ENCODE peak calls at places on chromosomes 3 and 15, in seven cellular contexts. One of them, this sample, is unnamed.

GRCh38 chr3:112010631-112011030 is 11.9 kb downstream of the TAGLN3 start:
- DNase-seq in PC-3: no peak
- DNase-seq in fibroblast of lung: peak; percentile 41
- DNase-seq in cardiac fibroblast: peak; percentile 26
- DNase-seq in thoracic aorta: no peak
- DNase-seq in fibroblast of the aortic adventitia: peak; percentile 35
- DNase-seq in nephron progenitor cell: no peak
- DNase-seq in this sample: no peak

GRCh38 chr15:93865610-93866009 is 365.8 kb upstream of the MCTP2 start:
- DNase-seq in PC-3: no peak
- DNase-seq in fibroblast of lung: no peak
- DNase-seq in cardiac fibroblast: no peak
- DNase-seq in thoracic aorta: no peak
- DNase-seq in fibroblast of the aortic adventitia: no peak
- DNase-seq in nephron progenitor cell: no peak
- DNase-seq in this sample: no peak

GRCh38 chr3:140316461-140316860 is 361.4 kb upstream of the TRIM42 start:
- DNase-seq in PC-3: no peak
- DNase-seq in fibroblast of lung: no peak
- DNase-seq in cardiac fibroblast: no peak
- DNase-seq in thoracic aorta: no peak
- DNase-seq in fibroblast of the aortic adventitia: no peak
- DNase-seq in nephron progenitor cell: no peak
- DNase-seq in this sample: no peak

GRCh38 chr3:135226057-135226456 is 431.0 kb downstream of the EPHB1 start:
- DNase-seq in PC-3: no peak
- DNase-seq in fibroblast of lung: no peak
- DNase-seq in cardiac fibroblast: no peak
- DNase-seq in thoracic aorta: no peak
- DNase-seq in fibroblast of the aortic adventitia: no peak
- DNase-seq in nephron progenitor cell: no peak
- DNase-seq in this sample: no peak

GRCh38 chr3:13749063-13749764 is 130.7 kb downstream of the WNT7A start:
- DNase-seq in PC-3: no peak
- DNase-seq in fibroblast of lung: no peak
- DNase-seq in cardiac fibroblast: no peak
- DNase-seq in thoracic aorta: no peak
- DNase-seq in fibroblast of the aortic adventitia: no peak
- DNase-seq in nephron progenitor cell: no peak
- DNase-seq in this sample: no peak

GRCh38 chr3:28575748-28576589 is 227.3 kb upstream of the AZI2 start:
- DNase-seq in PC-3: no peak
- DNase-seq in fibroblast of lung: no peak
- DNase-seq in cardiac fibroblast: peak; percentile 6
- DNase-seq in thoracic aorta: no peak
- DNase-seq in fibroblast of the aortic adventitia: no peak
- DNase-seq in nephron progenitor cell: peak; percentile 66
- DNase-seq in this sample: peak; percentile 7

GRCh38 chr3:32451049-32451659 is 51.5 kb downstream of the CMTM6 start:
- DNase-seq in PC-3: no peak
- DNase-seq in fibroblast of lung: no peak
- DNase-seq in cardiac fibroblast: no peak
- DNase-seq in thoracic aorta: no peak
- DNase-seq in fibroblast of the aortic adventitia: no peak
- DNase-seq in nephron progenitor cell: no peak
- DNase-seq in this sample: no peak

GRCh38 chr15:64096486-64097431 is 977 bp downstream of the SNX1 start:
- DNase-seq in PC-3: peak; percentile 36
- DNase-seq in fibroblast of lung: no peak
- DNase-seq in cardiac fibroblast: peak; percentile 49
- DNase-seq in thoracic aorta: no peak
- DNase-seq in fibroblast of the aortic adventitia: peak; percentile 47
- DNase-seq in nephron progenitor cell: no peak
- DNase-seq in this sample: peak; percentile 37

GRCh38 chr15:82900511-82900910 is 52.0 kb downstream of the HOMER2 start:
- DNase-seq in PC-3: no peak
- DNase-seq in fibroblast of lung: no peak
- DNase-seq in cardiac fibroblast: no peak
- DNase-seq in thoracic aorta: no peak
- DNase-seq in fibroblast of the aortic adventitia: no peak
- DNase-seq in nephron progenitor cell: no peak
- DNase-seq in this sample: peak; percentile 8

GRCh38 chr15:39579487-39580116 is 1.3 kb upstream of the THBS1 start:
- DNase-seq in PC-3: peak; percentile 89
- DNase-seq in fibroblast of lung: peak; percentile 95
- DNase-seq in cardiac fibroblast: peak; percentile 92
- DNase-seq in thoracic aorta: no peak
- DNase-seq in fibroblast of the aortic adventitia: peak; percentile 87
- DNase-seq in nephron progenitor cell: peak; percentile 63
- DNase-seq in this sample: peak; percentile 90

GRCh38 chr3:158058775-158059174 is 47.4 kb downstream of the SHOX2 start:
- DNase-seq in PC-3: no peak
- DNase-seq in fibroblast of lung: no peak
- DNase-seq in cardiac fibroblast: no peak
- DNase-seq in thoracic aorta: no peak
- DNase-seq in fibroblast of the aortic adventitia: no peak
- DNase-seq in nephron progenitor cell: peak; percentile 4
- DNase-seq in this sample: no peak

GRCh38 chr3:127677541-127678314 is 5.0 kb downstream of the ABTB1 start:
- DNase-seq in PC-3: no peak
- DNase-seq in fibroblast of lung: no peak
- DNase-seq in cardiac fibroblast: no peak
- DNase-seq in thoracic aorta: no peak
- DNase-seq in fibroblast of the aortic adventitia: no peak
- DNase-seq in nephron progenitor cell: no peak
- DNase-seq in this sample: no peak

GRCh38 chr15:86398986-86399677 is 319.5 kb downstream of the AGBL1 start:
- DNase-seq in PC-3: no peak
- DNase-seq in fibroblast of lung: no peak
- DNase-seq in cardiac fibroblast: no peak
- DNase-seq in thoracic aorta: no peak
- DNase-seq in fibroblast of the aortic adventitia: no peak
- DNase-seq in nephron progenitor cell: no peak
- DNase-seq in this sample: no peak

GRCh38 chr15:41607033-41607432 is 48.0 kb downstream of the TYRO3 start:
- DNase-seq in PC-3: peak; percentile 64
- DNase-seq in fibroblast of lung: peak; percentile 94
- DNase-seq in cardiac fibroblast: peak; percentile 92
- DNase-seq in thoracic aorta: no peak
- DNase-seq in fibroblast of the aortic adventitia: peak; percentile 96
- DNase-seq in nephron progenitor cell: no peak
- DNase-seq in this sample: peak; percentile 52

DNA sequence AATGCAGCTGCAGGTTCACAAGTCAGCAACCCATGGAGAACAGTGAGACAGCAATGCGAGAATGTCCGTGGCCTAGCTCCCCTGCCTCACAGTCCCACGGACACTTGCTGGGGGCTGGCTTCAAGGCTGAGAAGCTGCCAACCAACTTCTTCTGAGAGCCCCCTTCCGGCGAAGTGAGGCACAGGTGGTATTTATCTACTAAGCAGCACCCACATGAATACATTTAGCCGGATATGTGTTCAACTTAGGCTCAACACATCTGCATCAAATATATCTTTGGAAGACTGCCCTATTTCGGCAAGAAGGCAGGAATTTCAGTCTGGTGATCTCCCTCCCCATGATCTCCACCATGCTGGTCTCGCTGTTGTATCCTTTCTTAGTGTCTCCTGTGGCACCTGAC is 341.0 kb upstream of the NR2E3 start:
- DNase-seq in PC-3: no peak
- DNase-seq in fibroblast of lung: no peak
- DNase-seq in cardiac fibroblast: no peak
- DNase-seq in thoracic aorta: no peak
- DNase-seq in fibroblast of the aortic adventitia: peak; percentile 52
- DNase-seq in nephron progenitor cell: no peak
- DNase-seq in this sample: no peak
- TF ChIP-seq CTCF in PC-3: no peak
- TF ChIP-seq CTCF in fibroblast of lung: peak; percentile 16
- TF ChIP-seq CTCF in cardiac fibroblast: no peak
- TF ChIP-seq CTCF in thoracic aorta: no peak
- TF ChIP-seq CTCF in fibroblast of the aortic adventitia: no peak
- TF ChIP-seq CTCF in nephron progenitor cell: no peak
- TF ChIP-seq CTCF in this sample: no peak

DNA sequence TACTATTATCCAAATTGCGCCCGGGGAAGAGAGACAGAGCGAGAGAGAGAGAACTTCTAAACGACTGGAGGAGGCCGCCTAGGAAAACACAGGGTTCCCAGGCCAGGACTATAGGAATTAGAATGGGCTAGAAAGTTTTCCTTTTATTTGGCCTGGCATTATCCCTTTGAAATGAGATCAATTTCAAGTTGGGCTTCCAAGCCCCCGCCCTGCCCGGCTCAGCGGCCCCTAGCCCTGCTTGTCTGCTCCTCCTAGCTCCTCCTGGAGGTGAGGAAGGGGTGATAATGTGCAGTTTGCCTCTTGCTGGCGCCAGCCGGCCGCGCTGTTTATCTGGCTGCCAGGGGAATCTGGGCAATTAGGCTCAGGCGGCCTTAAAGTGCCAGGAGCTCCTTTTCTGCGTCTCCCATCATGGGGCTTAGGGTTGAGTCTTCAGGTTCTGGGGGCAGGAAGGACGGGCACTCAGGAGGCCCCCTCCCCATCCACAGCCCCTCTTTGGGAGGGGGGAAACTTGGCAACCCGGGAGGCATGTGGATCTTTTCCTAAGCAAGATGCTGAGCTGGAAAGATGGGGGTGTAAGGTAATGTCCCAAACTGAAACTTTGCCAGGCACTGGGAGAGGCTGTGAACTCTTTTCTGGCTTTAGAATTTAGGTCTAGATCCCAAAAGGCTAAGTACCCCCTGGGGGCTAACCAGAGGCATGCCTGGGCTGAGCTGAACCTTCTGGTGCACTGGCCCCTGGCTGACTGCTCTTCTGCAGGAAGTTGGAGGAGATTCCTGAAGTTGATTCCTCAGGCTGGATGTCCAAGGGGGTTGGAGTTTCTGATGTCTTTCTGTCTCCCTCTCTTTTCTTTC is 5.5 kb downstream of the SMAD6 start:
- DNase-seq in PC-3: no peak
- DNase-seq in fibroblast of lung: peak; percentile 61
- DNase-seq in cardiac fibroblast: no peak
- DNase-seq in thoracic aorta: no peak
- DNase-seq in fibroblast of the aortic adventitia: peak; percentile 81
- DNase-seq in nephron progenitor cell: peak; percentile 79
- DNase-seq in this sample: no peak
- TF ChIP-seq CTCF in PC-3: no peak
- TF ChIP-seq CTCF in fibroblast of lung: no peak
- TF ChIP-seq CTCF in cardiac fibroblast: no peak
- TF ChIP-seq CTCF in thoracic aorta: no peak
- TF ChIP-seq CTCF in fibroblast of the aortic adventitia: peak; percentile 43
- TF ChIP-seq CTCF in nephron progenitor cell: peak; percentile 18
- TF ChIP-seq CTCF in this sample: no peak

GRCh38 chr3:188031106-188031505 is 122.9 kb upstream of the LPP start:
- DNase-seq in PC-3: peak; percentile 29
- DNase-seq in fibroblast of lung: no peak
- DNase-seq in cardiac fibroblast: no peak
- DNase-seq in thoracic aorta: no peak
- DNase-seq in fibroblast of the aortic adventitia: no peak
- DNase-seq in nephron progenitor cell: no peak
- DNase-seq in this sample: no peak
- TF ChIP-seq CTCF in PC-3: no peak
- TF ChIP-seq CTCF in fibroblast of lung: no peak
- TF ChIP-seq CTCF in cardiac fibroblast: no peak
- TF ChIP-seq CTCF in thoracic aorta: no peak
- TF ChIP-seq CTCF in fibroblast of the aortic adventitia: no peak
- TF ChIP-seq CTCF in nephron progenitor cell: no peak
- TF ChIP-seq CTCF in this sample: no peak

DNA sequence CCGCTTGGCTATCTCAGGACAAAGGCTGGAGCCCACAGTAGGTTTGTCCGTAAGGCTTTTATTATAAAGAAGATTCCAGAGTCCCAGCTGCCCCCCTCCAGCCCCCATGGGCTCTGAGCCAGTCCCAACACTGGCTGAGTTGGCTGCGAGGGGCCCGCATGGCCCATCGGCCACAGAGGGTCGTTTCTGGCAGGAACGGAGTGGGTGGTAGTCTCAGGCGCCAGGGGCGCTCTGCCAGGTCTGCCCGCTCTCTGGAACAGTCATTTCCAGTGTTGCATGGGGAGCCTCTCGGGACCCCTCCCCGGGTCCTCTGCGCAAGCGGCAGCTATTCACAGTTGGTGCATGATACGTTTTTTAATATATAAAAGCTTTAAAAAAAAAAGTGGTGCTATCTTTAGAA is 12.2 kb downstream of the H1-8 start:
- DNase-seq in PC-3: no peak
- DNase-seq in fibroblast of lung: no peak
- DNase-seq in cardiac fibroblast: no peak
- DNase-seq in thoracic aorta: no peak
- DNase-seq in fibroblast of the aortic adventitia: no peak
- DNase-seq in nephron progenitor cell: no peak
- DNase-seq in this sample: no peak
- TF ChIP-seq CTCF in PC-3: no peak
- TF ChIP-seq CTCF in fibroblast of lung: no peak
- TF ChIP-seq CTCF in cardiac fibroblast: no peak
- TF ChIP-seq CTCF in thoracic aorta: no peak
- TF ChIP-seq CTCF in fibroblast of the aortic adventitia: no peak
- TF ChIP-seq CTCF in nephron progenitor cell: no peak
- TF ChIP-seq CTCF in this sample: no peak

DNA sequence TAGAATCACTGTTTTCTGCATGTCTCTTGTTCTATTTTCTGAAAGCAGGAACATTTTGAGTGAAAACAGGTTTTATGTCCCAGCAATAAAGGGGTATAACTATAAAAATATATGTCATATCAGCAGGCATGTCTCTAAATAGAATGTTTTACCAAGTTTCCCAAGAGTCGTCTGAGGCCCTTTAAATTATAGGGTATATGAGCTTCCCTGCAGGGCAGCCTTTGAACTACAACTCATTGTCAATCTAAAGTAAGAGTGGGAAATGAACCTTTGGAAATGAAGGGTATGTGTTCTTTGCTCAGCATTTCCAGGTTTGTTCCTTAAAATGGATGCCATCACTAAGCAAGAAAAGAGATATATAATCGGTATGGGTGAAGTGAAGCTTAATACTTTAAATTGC is 138.6 kb downstream of the LSAMP start:
- DNase-seq in PC-3: no peak
- DNase-seq in fibroblast of lung: no peak
- DNase-seq in cardiac fibroblast: no peak
- DNase-seq in thoracic aorta: no peak
- DNase-seq in fibroblast of the aortic adventitia: no peak
- DNase-seq in nephron progenitor cell: no peak
- DNase-seq in this sample: no peak
- TF ChIP-seq CTCF in PC-3: no peak
- TF ChIP-seq CTCF in fibroblast of lung: no peak
- TF ChIP-seq CTCF in cardiac fibroblast: no peak
- TF ChIP-seq CTCF in thoracic aorta: no peak
- TF ChIP-seq CTCF in fibroblast of the aortic adventitia: peak; percentile 6
- TF ChIP-seq CTCF in nephron progenitor cell: peak; percentile 23
- TF ChIP-seq CTCF in this sample: no peak

This sample was measured in MCF 10A.